ENCODE peak calls at places on chromosomes 13 and 19, in five cellular contexts. R is COR-L47, D is NCI-H2029, J is HTR-8/SVneo, Q is ELR. M is an unnamed sample.

GRCh38 chr13:30429721-30430694 is 7.7 kb downstream of the UBE2L5 start:
- DNase-seq in Q (peak; percentile 96), J (peak; percentile 62), R (no peak), D (no peak), M (peak; percentile 85)

GRCh38 chr13:40589285-40590109 is 76.9 kb downstream of the FOXO1 start:
- DNase-seq in R (no peak), J (peak; percentile 26), Q (peak; percentile 22), D (no peak), M (peak; percentile 65)

GRCh38 chr13:72662548-72662947 is 64.9 kb downstream of the MZT1 start:
- DNase-seq in R (no peak), D (no peak), Q (peak; percentile 4), J (no peak), M (no peak)

GRCh38 chr19:22620401-22620800 is 13.7 kb upstream of the ZNF492 start:
- DNase-seq in J (no peak), D (no peak), Q (no peak), R (no peak), M (no peak)

GRCh38 chr13:109381546-109382180 is 404.7 kb downstream of the IRS2 start:
- DNase-seq in J (no peak), D (no peak), R (no peak), Q (peak; percentile 72), M (no peak)

GRCh38 chr13:79874396-79875360 is 393.7 kb downstream of the NDFIP2 start:
- DNase-seq in D (no peak), Q (peak; percentile 56), J (no peak), R (no peak), M (no peak)

GRCh38 chr13:114131581-114132418 is 623 bp downstream of the RASA3 start:
- DNase-seq in R (no peak), D (no peak), J (no peak), Q (peak; percentile 51), M (no peak)

GRCh38 chr13:110092869-110093268 is 214.1 kb downstream of the COL4A1 start:
- DNase-seq in Q (no peak), J (no peak), R (no peak), D (no peak), M (no peak)

GRCh38 chr13:30681489-30682242 is 53.7 kb upstream of the ALOX5AP start:
- DNase-seq in D (no peak), R (no peak), Q (peak; percentile 30), J (no peak), M (no peak)

GRCh38 chr13:75458696-75459422 is 23.1 kb downstream of the TBC1D4 start:
- DNase-seq in D (peak; percentile 69), R (peak; percentile 82), Q (no peak), J (no peak), M (no peak)

GRCh38 chr13:49292742-49293498 is 45.2 kb downstream of the CDADC1 start:
- DNase-seq in Q (no peak), J (no peak), R (peak; percentile 88), D (peak; percentile 38), M (no peak)

GRCh38 chr13:100880166-100880565 is 205.6 kb upstream of the TMTC4 start:
- DNase-seq in R (no peak), J (no peak), D (no peak), Q (no peak), M (no peak)

GRCh38 chr13:52851153-52851962 is 2.9 kb upstream of the PCDH8 start:
- DNase-seq in R (peak; percentile 37), Q (peak; percentile 3), D (peak; percentile 15), J (no peak), M (peak; percentile 35)

GRCh38 chr19:52600639-52601024 is 30.5 kb downstream of the ZNF701 start:
- DNase-seq in R (no peak), D (no peak), J (no peak), Q (no peak), M (no peak)

GRCh38 chr19:12133069-12133468 is 7.1 kb downstream of the ZNF20 start:
- DNase-seq in J (no peak), R (no peak), Q (peak; percentile 22), D (no peak), M (no peak)

GRCh38 chr13:100721885-100722512 is 47.4 kb upstream of the TMTC4 start:
- DNase-seq in R (peak; percentile 30), Q (peak; percentile 60), D (peak; percentile 15), J (peak; percentile 21), M (peak; percentile 44)

GRCh38 chr13:114096031-114096485 is 36.4 kb downstream of the RASA3 start:
- DNase-seq in J (no peak), Q (no peak), D (no peak), R (no peak), M (no peak)

GRCh38 chr13:77720988-77721387 is 23.5 kb downstream of the SLAIN1 start:
- DNase-seq in Q (no peak), R (no peak), J (no peak), D (no peak), M (no peak)

GRCh38 chr19:43634877-43635560 is 4.6 kb downstream of the CADM4 start:
- DNase-seq in D (no peak), J (no peak), Q (no peak), R (no peak), M (no peak)

GRCh38 chr19:3034845-3035541 is 5.9 kb upstream of the TLE2 start:
- DNase-seq in J (no peak), Q (peak; percentile 63), R (no peak), D (no peak), M (no peak)

GRCh38 chr13:98384739-98385138 is 192.2 kb downstream of the STK24 start:
- DNase-seq in R (no peak), J (no peak), Q (peak; percentile 35), D (no peak), M (peak; percentile 81)

GRCh38 chr13:100722517-100722916 is 47.9 kb upstream of the TMTC4 start:
- DNase-seq in D (no peak), R (no peak), J (no peak), Q (no peak), M (no peak)

GRCh38 chr19:49475191-49475932 is 1.3 kb downstream of the FLT3LG start:
- DNase-seq in Q (no peak), R (no peak), D (no peak), J (no peak), M (no peak)

GRCh38 chr19:17370026-17370587 is 7.0 kb downstream of the PLVAP start:
- DNase-seq in R (no peak), J (no peak), D (no peak), Q (no peak), M (no peak)

GRCh38 chr19:19745496-19746285 is 12.8 kb upstream of the ZNF14 start:
- DNase-seq in D (no peak), Q (no peak), R (no peak), J (no peak), M (no peak)